ENCODE peak calls at places on chromosomes 13 and 19, in four cellular contexts. V is upper lobe of right lung, J is PC-3, W is heart right ventricle. F is an unnamed sample.

GRCh38 chr19:52640916-52641315 is 2.8 kb upstream of the ZNF83 start:
- DNase-seq in V (no peak), J (no peak), W (no peak), F (no peak)

GRCh38 chr19:16022251-16022650 is 54.0 kb upstream of the TPM4 start:
- DNase-seq in V (peak; percentile 53), J (no peak), W (no peak), F (no peak)

GRCh38 chr19:56191711-56192110 is 5.9 kb downstream of the ZSCAN5B start:
- DNase-seq in V (no peak), J (no peak), W (no peak), F (no peak)

GRCh38 chr19:38303517-38304351 is at the start of gene C19orf33:
- DNase-seq in V (peak; percentile 88), J (peak; percentile 88), W (peak; percentile 36), F (no peak)

GRCh38 chr19:32251634-32252332 is 93.6 kb upstream of the ZNF507 start:
- DNase-seq in V (no peak), J (no peak), W (no peak), F (no peak)

GRCh38 chr19:40629346-40629745 is 28.2 kb downstream of the LTBP4 start:
- DNase-seq in V (no peak), J (no peak), W (no peak), F (no peak)

GRCh38 chr13:86986448-86986847 is 684.7 kb upstream of the SLITRK5 start:
- DNase-seq in V (no peak), J (no peak), W (no peak), F (no peak)

GRCh38 chr19:5563941-5564612 is 3.7 kb downstream of the TINCR start:
- DNase-seq in V (no peak), J (peak; percentile 58), W (no peak), F (no peak)

GRCh38 chr19:57719901-57720519 is 7.4 kb downstream of the ZNF671 start:
- DNase-seq in V (no peak), J (no peak), W (no peak), F (no peak)

GRCh38 chr19:4279530-4280422 is 710 bp downstream of the SHD start:
- DNase-seq in V (no peak), J (no peak), W (no peak), F (no peak)

GRCh38 chr19:14081797-14082674 is 3.5 kb downstream of the C19orf67 start:
- DNase-seq in V (peak; percentile 89), J (peak; percentile 17), W (peak; percentile 52), F (no peak)

GRCh38 chr13:99041788-99042187 is 63.9 kb upstream of the DOCK9 start:
- DNase-seq in V (no peak), J (no peak), W (no peak), F (no peak)
- H3K27me3 ChIP-seq in V (no peaks in the 10 kb centered on the region), J (no peaks in the 10 kb centered on the region), W (no peaks in the 10 kb centered on the region), F (no peaks in the 10 kb centered on the region)

GRCh38 chr13:97224544-97225324 is 2.6 kb downstream of the MBNL2 start:
- DNase-seq in V (no peak), J (peak; percentile 71), W (no peak), F (peak; percentile 74)

GRCh38 chr13:97223711-97224461 is 1.8 kb downstream of the MBNL2 start:
- DNase-seq in V (no peak), J (peak; percentile 72), W (peak; percentile 71), F (peak; percentile 61)

GRCh38 chr13:97225533-97225932 is 3.4 kb downstream of the MBNL2 start:
- DNase-seq in V (no peak), J (no peak), W (no peak), F (no peak)

GRCh38 chr13:97226788-97227627 is 4.9 kb downstream of the MBNL2 start:
- DNase-seq in V (no peak), J (no peak), W (no peak), F (peak; percentile 64)

DNA sequence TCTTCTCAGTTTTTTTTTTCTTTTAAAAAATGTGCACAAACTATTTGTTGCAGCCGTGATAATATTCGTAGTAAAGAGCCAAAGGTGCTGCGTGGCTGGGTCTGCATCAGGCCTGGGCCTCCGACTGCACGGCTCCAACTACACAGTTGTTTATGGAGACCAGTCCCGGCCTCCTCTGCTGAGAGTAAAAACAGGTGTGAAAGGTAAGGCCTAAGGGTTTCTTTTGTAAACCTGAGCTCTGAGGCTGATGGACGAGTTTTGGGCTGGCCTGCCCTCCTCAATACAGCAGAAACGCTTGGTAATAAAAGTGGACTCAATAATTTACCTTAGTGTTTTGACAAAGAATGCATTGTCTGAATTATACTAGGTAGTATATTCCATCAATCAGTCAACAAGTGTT is 3.9 kb downstream of the MBNL2 start:
- DNase-seq in V (no peak), J (no peak), W (no peak), F (no peak)
- H3K4me1 ChIP-seq in V (peaks cover 57% of the 10 kb centered on the region), J (peaks cover 34% of the 10 kb centered on the region), W (peaks cover 71% of the 10 kb centered on the region), F (peaks cover 50% of the 10 kb centered on the region)

DNA sequence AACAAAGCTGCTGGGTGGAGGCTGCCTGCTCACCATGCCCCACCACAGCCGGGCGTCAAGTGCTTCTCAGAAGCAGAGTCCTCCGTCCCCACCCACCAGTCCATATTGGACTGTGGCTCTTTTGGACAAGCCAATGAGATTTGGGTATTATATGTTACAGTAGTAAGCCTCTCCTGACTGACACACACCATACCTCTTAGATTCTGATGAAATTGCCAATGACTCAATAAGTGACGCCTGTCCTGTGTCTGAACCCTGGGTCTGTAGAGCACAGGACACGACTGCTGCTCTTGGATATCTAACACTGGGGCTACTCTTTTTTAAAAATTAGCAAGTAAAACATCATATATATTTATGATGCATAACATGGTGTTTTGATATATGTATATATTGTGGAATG is 44.8 kb upstream of the UBAC2 start:
- DNase-seq in V (no peak), J (no peak), W (no peak), F (no peak)
- H3K27me3 ChIP-seq in V (peaks cover 21% of the 10 kb centered on the region), J (no peaks in the 10 kb centered on the region), W (no peaks in the 10 kb centered on the region), F (no peaks in the 10 kb centered on the region)

GRCh38 chr19:2180114-2180513 is 16.4 kb downstream of the DOT1L start:
- DNase-seq in V (no peak), J (no peak), W (no peak), F (no peak)
- H3K4me1 ChIP-seq in V (peaks cover 17% of the 10 kb centered on the region), J (peaks cover 11% of the 10 kb centered on the region), W (peaks cover 48% of the 10 kb centered on the region), F (no peaks in the 10 kb centered on the region)

DNA sequence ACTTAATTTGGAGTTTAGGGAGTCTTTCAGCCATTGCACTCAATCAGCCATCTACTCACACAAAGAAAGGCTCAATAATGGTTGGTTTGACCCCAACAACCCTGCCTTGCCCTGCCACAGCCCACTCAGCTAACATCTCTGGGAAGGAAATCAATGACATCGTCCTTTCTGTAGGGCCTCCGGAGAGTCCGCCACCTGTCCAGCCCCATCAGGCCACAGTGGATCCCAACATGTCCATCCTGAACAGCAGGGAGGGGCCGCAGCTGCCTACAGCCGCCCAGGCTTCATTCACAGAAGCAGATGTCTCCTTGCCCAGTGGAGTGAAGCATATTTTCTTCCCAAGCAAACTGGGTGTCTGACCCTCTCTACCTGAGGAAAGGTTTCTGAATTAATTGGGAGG is 4.2 kb upstream of the CDX2 start:
- DNase-seq in V (no peak), J (no peak), W (no peak), F (no peak)
- H3K27me3 ChIP-seq in V (peaks cover 97% of the 10 kb centered on the region), J (peaks cover 20% of the 10 kb centered on the region), W (peaks cover 100% of the 10 kb centered on the region), F (no peaks in the 10 kb centered on the region)

DNA sequence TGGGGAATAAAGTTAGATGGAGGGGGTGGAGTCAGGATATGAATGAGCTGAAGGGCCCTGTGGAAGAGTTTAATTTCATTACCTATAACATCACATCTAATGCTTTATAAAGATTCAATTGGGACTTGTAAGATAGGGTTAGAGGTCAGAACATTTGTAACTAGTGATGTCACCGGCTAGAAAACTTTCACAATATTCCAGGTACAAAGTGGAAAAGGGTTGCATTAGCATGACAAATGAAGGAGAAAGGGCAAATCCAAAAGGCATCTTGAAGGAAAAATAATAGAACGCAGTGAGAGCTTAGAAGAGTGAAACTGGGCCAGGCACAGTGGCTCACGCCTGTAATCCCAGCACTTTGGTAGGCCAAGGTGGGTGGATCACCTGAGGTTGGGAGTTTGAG is 7.6 kb downstream of the MBNL2 start:
- DNase-seq in V (no peak), J (no peak), W (no peak), F (no peak)
- H3K4me1 ChIP-seq in V (peaks cover 65% of the 10 kb centered on the region), J (peaks cover 21% of the 10 kb centered on the region), W (peaks cover 100% of the 10 kb centered on the region), F (peaks cover 37% of the 10 kb centered on the region)

F was measured in HAP-1.